ENCODE peak calls at places on chromosomes 7 and 10, in eight cellular contexts. I is heart left ventricle, U is NB4, S is prostate gland, M is ovary, D is HCT116, X is heart right ventricle, B is Panc1. A is an unnamed sample.

GRCh38 chr7:158394936-158395335 is 192.7 kb downstream of the PTPRN2 start:
- DNase-seq in I (no peak), U (peak), S (no peak), M (no peak), D (no peak), X (no peak), B (no peak), A (no peak)

GRCh38 chr10:6409982-6410694 is 169.9 kb downstream of the PRKCQ start:
- DNase-seq in I (no peak), U (no peak), S (no peak), M (no peak), D (no peak), X (peak), B (no peak), A (no peak)

GRCh38 chr7:79822620-79823240 is 311.9 kb upstream of the GNAI1 start:
- DNase-seq in I (no peak), U (no peak), S (no peak), M (no peak), D (no peak), X (no peak), B (no peak), A (no peak)

GRCh38 chr10:62900829-62901571 is 84.8 kb upstream of the EGR2 start:
- DNase-seq in I (no peak), U (peak), S (no peak), M (no peak), D (no peak), X (no peak), B (no peak), A (no peak)

GRCh38 chr10:3889961-3890522 is 105.0 kb upstream of the KLF6 start:
- DNase-seq in I (no peak), U (no peak), S (no peak), M (no peak), D (peak), X (no peak), B (no peak), A (no peak)

GRCh38 chr7:92588561-92588960 is 1.6 kb downstream of the FAM133B start:
- DNase-seq in I (no peak), U (peak), S (no peak), M (no peak), D (no peak), X (no peak), B (no peak), A (no peak)

GRCh38 chr10:79923669-79924068 is 25.2 kb downstream of the SFTPD start:
- DNase-seq in I (no peak), U (no peak), S (no peak), M (no peak), D (no peak), X (no peak), B (no peak), A (no peak)

GRCh38 chr10:69517271-69517848 is 55.9 kb downstream of the NEUROG3 start:
- DNase-seq in I (no peak), U (no peak), S (no peak), M (no peak), D (no peak), X (no peak), B (no peak), A (no peak)

GRCh38 chr10:129057856-129058663 is 409.0 kb upstream of the MGMT start:
- DNase-seq in I (no peak), U (peak), S (no peak), M (no peak), D (no peak), X (no peak), B (no peak), A (no peak)

GRCh38 chr7:151877911-151878835 is 1.3 kb upstream of the PRKAG2 start:
- DNase-seq in I (no peak), U (no peak), S (no peak), M (peak), D (no peak), X (no peak), B (no peak), A (no peak)
- H3K4me3 ChIP-seq in I (peak), U (no peak), S (peak), M (peak), D (no peak), X (peak), B (peak), A (peak)

GRCh38 chr10:124522131-124522902 is 60.7 kb downstream of the LHPP start:
- DNase-seq in I (peak), U (no peak), S (no peak), M (peak), D (no peak), X (no peak), B (no peak), A (no peak)
- H3K4me3 ChIP-seq in I (no peak), U (no peak), S (no peak), M (no peak), D (no peak), X (no peak), B (no peak), A (no peak)

DNA sequence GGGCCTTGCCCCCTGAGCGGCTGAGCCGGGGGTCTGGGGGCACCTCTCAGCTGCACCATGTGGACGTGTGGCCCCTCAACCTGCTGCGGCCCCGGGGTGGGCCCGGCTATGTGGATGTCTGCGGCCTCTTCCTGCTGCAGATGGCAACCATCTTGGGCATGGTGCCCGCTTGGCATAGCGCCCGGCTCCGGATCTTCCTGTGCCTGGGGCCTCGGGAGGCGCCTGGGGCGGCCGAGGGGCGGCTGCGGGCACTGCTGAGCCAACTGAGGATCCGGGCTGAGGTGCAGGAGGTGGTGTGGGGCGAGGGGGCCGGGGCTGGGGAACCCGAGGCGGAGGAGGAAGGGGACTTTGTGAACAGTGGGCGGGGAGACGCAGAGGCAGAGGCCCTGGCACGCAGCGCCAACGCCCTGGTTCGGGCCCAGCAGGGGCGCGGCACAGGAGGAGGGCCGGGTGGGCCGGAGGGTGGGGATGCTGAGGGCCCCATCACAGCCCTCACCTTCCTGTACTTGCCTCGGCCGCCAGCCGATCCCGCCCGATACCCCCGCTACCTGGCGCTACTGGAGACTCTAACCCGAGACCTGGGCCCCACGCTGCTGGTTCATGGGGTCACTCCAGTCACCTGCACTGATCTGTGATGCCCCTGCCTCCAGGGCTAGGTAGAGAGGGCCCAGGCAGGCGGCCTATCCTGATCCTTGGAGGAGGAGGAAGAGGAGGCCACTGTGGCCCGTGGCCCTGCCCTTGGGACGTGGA is 1.0 kb upstream of the TRIP6 start:
- DNase-seq in I (peak), U (no peak), S (peak), M (peak), D (peak), X (peak), B (no peak), A (peak)
- H3K4me3 ChIP-seq in I (peak), U (peak), S (peak), M (peak), D (peak), X (peak), B (no peak), A (peak)

GRCh38 chr10:49309691-49310371 is 10.9 kb downstream of the C10orf71 start:
- DNase-seq in I (no peak), U (peak), S (no peak), M (no peak), D (no peak), X (no peak), B (no peak), A (no peak)
- H3K4me3 ChIP-seq in I (no peak), U (peak), S (no peak), M (no peak), D (no peak), X (no peak), B (no peak), A (no peak)

GRCh38 chr10:133324857-133325260 is 11.8 kb downstream of the CALY start:
- DNase-seq in I (no peak), U (no peak), S (no peak), M (no peak), D (no peak), X (no peak), B (no peak), A (no peak)
- H3K4me3 ChIP-seq in I (peak), U (no peak), S (no peak), M (no peak), D (no peak), X (peak), B (peak), A (no peak)

GRCh38 chr7:73569042-73569608 is 9.3 kb downstream of the TBL2 start:
- DNase-seq in I (no peak), U (no peak), S (no peak), M (no peak), D (no peak), X (no peak), B (no peak), A (no peak)

GRCh38 chr7:73567701-73568685 is 10.4 kb downstream of the TBL2 start:
- DNase-seq in I (no peak), U (no peak), S (no peak), M (peak), D (no peak), X (no peak), B (no peak), A (no peak)

GRCh38 chr7:73570521-73570920 is 7.9 kb downstream of the TBL2 start:
- DNase-seq in I (no peak), U (no peak), S (no peak), M (no peak), D (no peak), X (no peak), B (no peak), A (no peak)

GRCh38 chr7:73567140-73567539 is 9.7 kb upstream of the BCL7B start:
- DNase-seq in I (no peak), U (no peak), S (no peak), M (peak), D (no peak), X (no peak), B (no peak), A (no peak)

DNA sequence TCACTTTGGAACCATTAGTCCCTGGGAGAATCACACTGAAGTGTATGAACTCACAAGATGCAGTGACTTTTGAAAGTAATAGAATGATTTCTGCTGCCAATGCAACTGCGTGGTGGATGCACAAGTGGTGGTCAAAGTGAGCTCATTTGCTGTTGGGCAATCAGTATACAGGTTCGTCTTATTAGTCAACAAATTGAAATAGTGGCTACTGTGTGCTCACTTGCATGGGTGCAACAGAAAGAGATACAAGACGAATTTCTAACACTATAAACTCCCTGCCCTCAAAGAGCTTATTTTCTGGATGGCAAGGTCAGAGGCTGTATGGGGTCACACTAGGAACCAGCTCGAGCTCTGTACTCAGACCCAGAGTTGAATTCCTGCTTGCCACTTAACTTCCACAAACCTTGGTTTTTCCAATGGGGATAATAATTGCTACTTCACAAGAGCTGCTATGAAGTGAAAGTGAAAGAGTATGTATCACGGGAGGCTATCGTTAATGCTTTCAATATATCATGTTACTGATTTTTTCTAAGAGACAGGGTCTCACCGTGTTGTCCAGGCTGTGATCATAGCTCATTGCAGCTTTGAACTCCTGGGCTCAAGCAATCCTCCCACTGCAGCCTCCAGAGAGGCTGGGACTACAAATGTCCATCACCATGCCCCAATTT is 8.3 kb upstream of the BCL7B start:
- DNase-seq in I (no peak), U (peak), S (no peak), M (no peak), D (no peak), X (no peak), B (no peak), A (no peak)
- H3K4me3 ChIP-seq in I (peak), U (no peak), S (no peak), M (no peak), D (no peak), X (peak), B (peak), A (no peak)

A was measured in thyroid gland.